ENCODE peak calls at places on chromosomes 7 and 10, in six cellular contexts. Y is caudate nucleus; E is AG08396; M is stimulated activated CD8-positive, alpha-beta memory T cell treated with anti-CD3 and anti-CD28 coated beads, Interleukin-7, amount 100 ng/mL, for 4 hours; U is activated CD8-positive, alpha-beta memory T cell treated with anti-CD3 and anti-CD28 coated beads for 24 hours; I is B cell. Q is an unnamed sample.

GRCh38 chr10:87675396-87676376 is 16.0 kb downstream of the PAPSS2 start:
- DNase-seq in Y (no peak), I (no peak), U (no peak), M (no peak), E (no peak), Q (no peak)

GRCh38 chr10:4755286-4756009 is 70.6 kb upstream of the AKR1E2 start:
- DNase-seq in I (no peak), M (no peak), Y (no peak), E (no peak), U (no peak), Q (no peak)

GRCh38 chr10:5752301-5752871 is 60.8 kb downstream of the GDI2 start:
- DNase-seq in I (no peak), U (no peak), E (no peak), M (no peak), Y (no peak), Q (no peak)

GRCh38 chr10:35795131-35795819 is 153.2 kb upstream of the FZD8 start:
- DNase-seq in U (no peak), E (no peak), I (no peak), M (no peak), Y (no peak), Q (no peak)

GRCh38 chr10:129958686-129959543 is 5.2 kb downstream of the EBF3 start:
- DNase-seq in U (no peak), I (peak), Y (no peak), E (no peak), M (no peak), Q (peak)

GRCh38 chr7:128697301-128697905 is 25.3 kb downstream of the GARIN1A start:
- DNase-seq in M (no peak), U (peak), Y (no peak), I (peak), E (peak), Q (peak)

GRCh38 chr7:92547579-92547978 is 19.0 kb downstream of the RBM48 start:
- DNase-seq in E (no peak), Y (peak), I (no peak), U (no peak), M (no peak), Q (no peak)

GRCh38 chr7:102024005-102024768 is 206.8 kb downstream of the CUX1 start:
- DNase-seq in E (no peak), M (no peak), I (no peak), U (no peak), Y (no peak), Q (peak)

GRCh38 chr10:92208736-92209135 is 82.1 kb downstream of the CPEB3 start:
- DNase-seq in Y (no peak), I (no peak), U (no peak), E (no peak), M (no peak), Q (no peak)

GRCh38 chr10:75396861-75397570 is 4.5 kb downstream of the ZNF503 start:
- DNase-seq in U (no peak), M (no peak), E (peak), Y (peak), I (peak), Q (no peak)

GRCh38 chr7:36749282-36749960 is 25.1 kb upstream of the AOAH start:
- DNase-seq in U (no peak), E (no peak), Y (no peak), M (no peak), I (no peak), Q (no peak)

Q was measured in posterior vena cava.